ENCODE peak calls at places on chromosome 18, in seven cellular contexts. H, S, N, M, R, L and G are unnamed samples.

GRCh38 chr18:51193621-51194287 is 3.7 kb downstream of the MEX3C start:
- DNase-seq in N (peak; percentile 80), M (peak; percentile 42), S (no peak), H (no peak), L (peak; percentile 54), R (no peak), G (peak; percentile 1)

GRCh38 chr18:40011201-40011600 is 1943.8 kb upstream of the PIK3C3 start:
- DNase-seq in R (no peak), S (no peak), M (no peak), L (no peak), H (no peak), N (no peak), G (no peak)

GRCh38 chr18:1760901-1761300 is 810.4 kb downstream of the METTL4 start:
- DNase-seq in H (no peak), L (no peak), N (no peak), S (no peak), M (peak; percentile 3), R (no peak), G (peak; percentile 85)

GRCh38 chr18:40222736-40223135 is 1732.3 kb upstream of the PIK3C3 start:
- DNase-seq in N (peak; percentile 37), S (no peak), L (peak; percentile 16), R (no peak), H (no peak), M (peak; percentile 35), G (no peak)

GRCh38 chr18:56869189-56869777 is 218.1 kb downstream of the WDR7 start:
- DNase-seq in M (peak; percentile 35), H (peak; percentile 33), L (peak; percentile 73), S (peak; percentile 5), R (no peak), N (peak; percentile 84), G (peak; percentile 68)

GRCh38 chr18:49846263-49846662 is 32.9 kb upstream of the ACAA2 start:
- DNase-seq in R (no peak), N (peak; percentile 87), M (peak; percentile 26), H (peak; percentile 36), L (peak; percentile 35), S (no peak), G (no peak)

GRCh38 chr18:42290318-42291307 is 335.6 kb downstream of the PIK3C3 start:
- DNase-seq in L (no peak), H (no peak), R (no peak), N (no peak), M (no peak), S (no peak), G (no peak)

GRCh38 chr18:35581555-35582309 is at the start of gene GALNT1:
- DNase-seq in M (no peak), S (peak; percentile 72), R (no peak), L (peak; percentile 4), N (peak; percentile 57), H (peak; percentile 81), G (no peak)

GRCh38 chr18:27014841-27015240 is 149.3 kb upstream of the AQP4 start:
- DNase-seq in N (no peak), L (no peak), R (no peak), M (no peak), S (no peak), H (no peak), G (no peak)

GRCh38 chr18:79386547-79386946 is 9.2 kb upstream of the NFATC1 start:
- DNase-seq in H (no peak), L (no peak), R (no peak), S (no peak), N (no peak), M (no peak), G (no peak)

GRCh38 chr18:33440384-33441043 is at the start of gene CCDC178:
- DNase-seq in H (peak; percentile 77), M (peak; percentile 18), S (peak; percentile 19), R (peak; percentile 2), N (peak; percentile 11), L (peak; percentile 4), G (no peak)
- H2AFZ ChIP-seq in H (peak within 1 kb of the TSS; percentile 50), M (peak within 1 kb of the TSS; percentile 96), S (peak within 1 kb of the TSS; percentile 80), R (peak within 1 kb of the TSS; percentile 96), N (peak within 1 kb of the TSS; percentile 76), L (peak within 1 kb of the TSS; percentile 72), G (no peak within 1 kb of the TSS)

GRCh38 chr18:8688428-8688827 is 16.9 kb upstream of the MTCL1 start:
- DNase-seq in R (no peak), M (no peak), N (no peak), H (no peak), L (no peak), S (no peak), G (no peak)
- H2AFZ ChIP-seq in R (no peak overlapping the region), M (no peak overlapping the region), N (no peak overlapping the region), H (no peak overlapping the region), L (no peak overlapping the region), S (no peak overlapping the region), G (no peak overlapping the region)

DNA sequence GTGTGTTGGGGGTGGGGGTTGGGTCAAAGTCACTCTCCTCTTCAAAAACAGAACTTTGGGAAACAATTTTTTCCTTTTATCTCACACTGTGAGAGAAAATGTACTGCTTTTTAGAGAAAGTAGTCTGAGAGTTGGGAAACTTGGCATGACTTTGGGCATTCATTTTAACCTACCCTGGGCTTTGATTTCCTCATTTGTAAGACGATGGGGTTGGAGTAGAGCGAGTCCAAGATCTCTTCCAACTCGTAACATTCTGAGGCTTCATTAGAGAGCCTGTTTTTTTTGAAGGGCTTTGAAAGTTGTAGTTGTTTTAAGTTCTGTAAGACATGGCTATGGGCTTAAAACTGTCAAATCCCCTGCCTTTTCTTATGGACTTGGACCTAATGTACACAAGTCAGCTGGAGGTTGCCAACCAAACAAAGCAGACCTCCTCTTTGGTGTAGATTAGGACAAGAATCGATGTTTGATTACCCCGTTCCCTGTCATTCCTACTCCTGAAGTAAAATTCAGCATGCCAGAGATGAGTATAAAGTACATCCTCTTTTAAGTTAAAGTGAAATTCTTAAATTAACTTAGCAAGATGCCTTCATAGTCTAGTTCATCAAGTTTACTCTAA is 8.4 kb downstream of the PHLPP1 start:
- DNase-seq in N (no peak), R (no peak), H (no peak), S (no peak), M (no peak), L (no peak), G (no peak)
- H2AFZ ChIP-seq in N (no peak overlapping the region), R (no peak overlapping the region), H (no peak overlapping the region), S (no peak overlapping the region), M (peak overlapping the region; percentile 23), L (no peak overlapping the region), G (no peak overlapping the region)

DNA sequence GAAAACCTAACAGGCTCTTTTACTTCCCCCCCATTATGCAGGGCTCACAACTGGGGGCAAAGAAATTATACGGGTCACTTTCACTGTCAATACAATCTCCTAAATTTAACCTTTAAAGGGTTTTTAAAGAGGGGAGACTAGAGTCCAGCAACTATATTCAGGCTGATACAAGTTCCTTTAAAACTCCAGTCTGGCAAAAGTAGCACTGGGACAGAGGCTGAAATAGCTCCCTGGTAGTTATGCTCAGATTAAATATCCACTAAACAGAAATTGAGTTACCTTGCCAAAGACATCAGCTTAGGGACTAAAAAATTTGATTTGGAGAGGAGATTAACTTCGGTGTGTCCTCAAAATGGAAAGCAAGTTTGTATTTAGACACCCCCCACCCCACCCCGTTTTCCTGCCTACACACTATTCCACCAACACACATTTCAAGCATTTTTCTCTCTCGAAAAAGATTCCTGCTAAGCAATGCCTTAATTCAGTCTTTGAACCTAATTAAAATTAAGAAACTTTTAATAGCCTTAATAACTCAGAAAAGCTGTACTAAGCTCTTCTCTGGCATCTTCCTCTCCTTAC is 127.2 kb downstream of the OSBPL1A start:
- DNase-seq in L (peak; percentile 8), S (no peak), R (no peak), N (peak; percentile 31), M (no peak), H (no peak), G (peak; percentile 25)
- H2AFZ ChIP-seq in L (no peak overlapping the region), S (no peak overlapping the region), R (peak overlapping the region; percentile 54), N (peak overlapping the region; percentile 96), M (peak overlapping the region; percentile 85), H (peak overlapping the region; percentile 88), G (peak overlapping the region; percentile 83)